ENCODE peak calls at places on chromosomes 11 and 22, in eight cellular contexts. V is foreskin fibroblast, N is HCT116, C is pancreas, E is left ventricle myocardium inferior, A is osteocyte, B is breast epithelium, P is IMR-90. I is an unnamed sample.

GRCh38 chr22:35437038-35437437 is 37.1 kb downstream of the MCM5 start:
- DNase-seq in V (no peak), N (peak), C (no peak), E (no peak), A (no peak), B (no peak), P (no peak), I (no peak)

GRCh38 chr11:46275964-46276641 is 1.4 kb upstream of the CREB3L1 start:
- DNase-seq in V (no peak), N (no peak), C (peak), E (no peak), A (no peak), B (no peak), P (no peak), I (no peak)

GRCh38 chr22:29079218-29079901 is 6.5 kb downstream of the KREMEN1 start:
- DNase-seq in V (peak), N (no peak), C (no peak), E (no peak), A (no peak), B (no peak), P (no peak), I (peak)

GRCh38 chr11:830295-831131 is 2.2 kb upstream of the CD151 start:
- DNase-seq in V (peak), N (no peak), C (no peak), E (peak), A (no peak), B (peak), P (no peak), I (no peak)

GRCh38 chr11:3165152-3165705 is at the start of gene OSBPL5:
- DNase-seq in V (peak), N (no peak), C (peak), E (peak), A (no peak), B (peak), P (peak), I (peak)

GRCh38 chr22:21754523-21755128 is 19.0 kb upstream of the YPEL1 start:
- DNase-seq in V (peak), N (no peak), C (no peak), E (peak), A (no peak), B (no peak), P (peak), I (no peak)

GRCh38 chr11:47060807-47061206 is 115.9 kb downstream of the ARFGAP2 start:
- DNase-seq in V (peak), N (no peak), C (no peak), E (no peak), A (no peak), B (no peak), P (peak), I (no peak)

GRCh38 chr22:21811982-21812381 is 55.5 kb downstream of the MAPK1 start:
- DNase-seq in V (no peak), N (no peak), C (no peak), E (no peak), A (no peak), B (no peak), P (no peak), I (no peak)

DNA sequence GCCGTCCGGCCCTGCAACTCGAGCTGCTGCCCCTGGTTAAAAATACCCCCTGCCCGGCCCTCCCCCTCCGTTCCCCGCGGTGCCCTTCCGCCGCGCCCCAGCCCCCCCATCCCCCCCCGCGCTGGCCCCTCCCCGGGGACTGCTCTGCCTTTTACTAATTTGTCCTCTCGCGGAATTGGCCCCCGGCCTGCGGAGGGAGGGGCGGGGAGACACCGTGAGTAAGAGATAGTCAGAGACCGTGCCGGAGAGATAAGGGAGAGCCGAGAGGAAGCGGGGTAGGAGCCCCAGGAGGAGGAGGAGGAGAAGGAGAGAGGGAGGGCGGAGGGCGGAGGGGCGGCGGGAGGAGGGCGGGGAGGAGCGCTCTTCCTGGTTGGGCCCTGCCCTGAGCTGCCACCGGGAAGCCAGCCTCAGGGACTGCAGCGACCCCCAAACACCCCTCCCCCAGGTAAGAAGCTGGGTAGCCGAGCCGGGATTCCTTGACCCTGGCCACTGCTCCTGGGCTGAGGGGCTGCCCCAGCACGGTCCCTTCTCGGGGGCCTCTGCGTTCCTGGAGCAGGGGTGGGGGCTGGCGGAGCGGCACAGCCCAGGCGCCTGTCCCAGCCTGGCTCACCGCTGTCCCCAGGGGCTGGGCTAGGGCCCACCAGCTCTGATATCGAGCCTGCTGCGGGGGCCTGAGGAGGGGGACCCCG is at the start of gene CAPN1:
- DNase-seq in V (peak), N (peak), C (peak), E (peak), A (no peak), B (no peak), P (peak), I (peak)
- TF ChIP-seq CTCF in V (no peak), N (no peak), C (no peak), E (no peak), A (no peak), B (no peak), P (no peak), I (no peak)

GRCh38 chr11:94599510-94599909 is 32.3 kb downstream of the PIWIL4 start:
- DNase-seq in V (no peak), N (no peak), C (no peak), E (no peak), A (no peak), B (no peak), P (no peak), I (no peak)

GRCh38 chr11:94597896-94598295 is 30.7 kb downstream of the PIWIL4 start:
- DNase-seq in V (peak), N (no peak), C (no peak), E (no peak), A (no peak), B (no peak), P (peak), I (no peak)

GRCh38 chr11:94604496-94604895 is 37.3 kb downstream of the PIWIL4 start:
- DNase-seq in V (no peak), N (no peak), C (no peak), E (no peak), A (no peak), B (no peak), P (peak), I (no peak)

GRCh38 chr11:94603587-94603986 is 36.4 kb downstream of the PIWIL4 start:
- DNase-seq in V (no peak), N (no peak), C (no peak), E (no peak), A (no peak), B (no peak), P (no peak), I (no peak)

DNA sequence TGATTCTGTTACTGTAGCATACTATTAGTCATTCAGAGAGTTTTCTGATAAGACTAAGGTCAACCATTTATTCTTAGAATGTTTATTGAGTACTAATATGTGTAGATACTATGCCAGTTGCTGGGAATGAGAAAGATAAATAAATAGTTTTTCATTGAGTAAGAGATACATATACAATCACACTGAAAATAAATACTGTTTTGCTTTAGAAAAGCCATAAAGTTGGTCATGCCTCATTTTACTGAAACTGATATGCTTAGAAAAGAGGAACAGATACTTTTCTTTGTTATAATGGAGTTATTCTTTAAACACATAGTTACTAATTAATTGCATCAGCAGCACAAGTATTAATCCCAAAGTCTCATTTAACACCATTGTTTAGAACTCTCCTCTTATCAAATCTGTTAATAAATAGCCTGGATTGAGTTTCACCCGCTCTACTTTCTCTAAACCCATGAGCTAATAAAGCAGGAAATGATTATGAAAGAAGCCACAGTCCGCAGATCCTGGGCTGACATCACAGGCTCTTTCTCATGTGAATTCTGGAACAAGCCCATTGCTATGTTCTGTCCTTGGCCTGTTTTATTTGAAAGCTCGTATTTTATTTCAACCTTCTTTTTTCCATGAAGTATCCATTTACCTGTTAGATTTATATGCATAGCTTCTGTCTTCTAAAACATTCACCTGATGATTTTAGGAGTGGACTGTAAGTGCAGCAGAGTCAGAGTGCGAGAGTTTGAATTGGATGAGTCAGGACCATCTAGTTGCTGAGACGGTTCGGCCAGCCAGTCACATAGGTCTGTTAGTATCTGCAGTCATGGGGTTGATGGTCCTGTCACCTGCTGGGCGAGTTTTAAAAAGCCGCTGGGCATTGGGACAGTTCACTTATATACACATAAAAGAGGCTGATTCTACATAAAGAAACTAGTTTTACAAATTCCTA is 35.5 kb downstream of the PIWIL4 start:
- DNase-seq in V (peak), N (no peak), C (peak), E (peak), A (no peak), B (no peak), P (peak), I (no peak)
- TF ChIP-seq CTCF in V (peak), N (no peak), C (peak), E (peak), A (no peak), B (no peak), P (peak), I (no peak)

DNA sequence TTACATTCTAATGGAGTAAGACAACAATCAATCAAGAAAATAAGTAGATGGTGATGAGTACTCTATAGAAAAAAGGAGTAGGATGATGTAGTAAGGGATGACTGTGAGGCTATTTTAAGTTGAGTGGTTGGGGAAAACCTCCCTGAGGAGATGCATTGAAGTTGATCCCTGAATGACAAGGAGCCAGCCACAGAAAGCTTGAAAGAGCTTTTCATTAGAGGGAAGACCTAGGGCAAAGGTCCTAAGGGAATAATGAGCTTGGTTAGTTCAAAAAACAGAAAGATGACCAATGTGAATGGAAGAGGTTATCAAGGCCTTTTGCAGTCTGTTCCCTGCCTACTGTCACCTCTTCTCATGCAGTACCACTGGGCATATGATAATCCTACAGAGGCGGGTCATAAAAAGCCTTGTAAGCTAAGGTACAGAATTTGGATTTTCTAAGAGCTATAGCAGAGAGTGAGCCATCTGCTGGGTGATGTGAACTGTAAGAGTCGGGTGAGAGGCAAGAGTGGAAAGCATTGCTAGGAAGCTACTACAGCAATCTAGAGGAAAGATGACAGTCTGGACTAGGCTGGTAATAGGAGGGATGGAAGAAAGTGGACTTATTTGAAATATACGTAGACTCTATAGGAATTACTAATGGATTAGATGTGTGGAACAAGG is 3.1 kb downstream of the PPP2R1B start:
- DNase-seq in V (peak), N (no peak), C (no peak), E (no peak), A (no peak), B (no peak), P (peak), I (no peak)
- TF ChIP-seq CTCF in V (peak), N (peak), C (no peak), E (no peak), A (peak), B (no peak), P (peak), I (peak)

DNA sequence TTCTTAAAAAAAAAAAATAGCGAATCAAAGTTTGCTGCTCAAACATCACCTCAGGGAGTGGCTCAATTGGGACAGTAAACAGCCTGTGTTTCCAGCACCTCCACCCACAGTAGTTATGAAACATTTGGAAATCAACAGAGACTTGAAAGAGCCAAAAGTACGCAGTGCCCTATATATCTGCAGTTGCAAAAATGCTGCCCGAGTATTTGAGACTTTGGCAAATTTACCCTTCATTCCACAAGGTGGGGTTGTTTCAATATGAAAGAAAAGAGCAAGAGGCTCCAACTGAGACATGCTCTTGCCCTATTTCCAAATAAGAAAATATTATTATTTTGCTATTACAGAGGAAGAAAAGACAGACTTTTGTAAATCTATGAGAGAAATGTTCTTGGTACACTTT is 851.1 kb upstream of the RAG2 start:
- DNase-seq in V (peak), N (no peak), C (no peak), E (no peak), A (no peak), B (no peak), P (peak), I (peak)
- TF ChIP-seq CTCF in V (peak), N (peak), C (no peak), E (no peak), A (peak), B (no peak), P (peak), I (peak)

GRCh38 chr22:46764140-46764680 is 1.8 kb downstream of the TBC1D22A start:
- DNase-seq in V (no peak), N (no peak), C (no peak), E (no peak), A (no peak), B (no peak), P (peak), I (no peak)

GRCh38 chr22:46761539-46762237 is 762 bp upstream of the TBC1D22A start:
- DNase-seq in V (no peak), N (no peak), C (no peak), E (no peak), A (no peak), B (no peak), P (peak), I (no peak)

GRCh38 chr22:46761017-46761416 is 1.4 kb upstream of the TBC1D22A start:
- DNase-seq in V (no peak), N (no peak), C (no peak), E (no peak), A (no peak), B (no peak), P (no peak), I (no peak)

GRCh38 chr22:46763051-46763705 is 728 bp downstream of the TBC1D22A start:
- DNase-seq in V (peak), N (no peak), C (no peak), E (peak), A (no peak), B (no peak), P (peak), I (no peak)

DNA sequence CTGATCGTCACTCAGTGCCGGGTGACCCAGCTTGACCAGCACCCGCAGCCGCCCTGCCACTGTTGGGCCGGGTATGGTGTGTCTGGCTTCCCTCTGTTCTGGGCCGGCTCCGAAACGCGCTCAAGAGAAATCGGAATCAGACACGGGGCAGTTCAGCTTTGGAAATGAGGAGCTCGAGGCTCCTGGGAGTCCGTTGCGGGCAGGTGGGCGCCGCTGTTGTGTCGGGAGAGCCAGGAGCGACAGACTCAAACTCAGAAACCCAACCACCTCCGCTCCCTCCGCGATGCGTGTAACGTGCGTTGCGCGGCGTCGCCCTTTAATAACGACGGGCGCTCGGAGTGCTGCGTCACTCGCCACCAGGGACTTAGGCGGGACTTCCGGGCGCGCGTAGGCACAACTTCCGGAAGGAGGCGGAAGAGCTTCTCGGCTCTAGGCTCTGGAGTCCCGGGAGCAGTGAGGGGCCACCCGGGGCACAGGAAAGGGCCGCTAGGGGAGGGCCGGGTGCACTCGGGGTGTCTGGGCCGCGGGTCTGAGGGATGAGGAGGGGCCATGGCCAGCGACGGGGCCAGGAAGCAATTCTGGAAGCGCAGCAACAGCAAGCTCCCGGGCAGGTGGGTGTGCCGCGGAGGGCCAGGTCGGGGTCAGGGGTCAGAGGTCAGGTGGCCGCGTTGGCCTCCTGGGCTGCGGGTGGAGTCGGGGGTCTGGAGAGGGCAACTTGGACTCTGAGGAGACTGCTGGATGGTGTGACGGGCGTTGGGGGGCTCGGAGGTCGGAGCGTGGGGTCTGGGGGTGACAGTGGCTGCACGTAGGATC is at the start of gene TBC1D22A:
- DNase-seq in V (peak), N (peak), C (peak), E (peak), A (peak), B (peak), P (peak), I (peak)
- TF ChIP-seq CTCF in V (no peak), N (no peak), C (no peak), E (peak), A (no peak), B (peak), P (no peak), I (no peak)

DNA sequence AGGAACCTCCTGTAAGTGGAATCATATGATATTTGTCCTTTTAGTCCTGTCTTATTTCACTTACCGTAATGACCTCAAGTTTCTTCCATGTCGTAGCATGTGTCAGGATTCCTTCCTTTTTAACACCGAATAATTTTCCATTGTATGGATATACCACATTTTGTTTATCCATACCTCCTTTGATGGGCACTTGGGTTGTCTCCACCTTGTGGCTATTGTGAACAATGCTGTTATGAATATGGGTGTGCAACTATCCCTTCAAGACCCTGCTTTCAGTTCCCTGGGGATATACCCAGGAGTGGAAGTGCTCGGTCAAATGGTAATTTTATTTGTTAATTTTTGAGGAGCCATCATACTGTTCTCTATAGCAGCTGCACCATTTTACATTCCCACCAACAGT is 244.9 kb upstream of the BLID start:
- DNase-seq in V (no peak), N (no peak), C (no peak), E (no peak), A (no peak), B (no peak), P (no peak), I (no peak)
- TF ChIP-seq CTCF in V (no peak), N (peak), C (no peak), E (no peak), A (no peak), B (no peak), P (peak), I (no peak)

GRCh38 chr11:95913830-95914229 is 10.1 kb downstream of the MTMR2 start:
- DNase-seq in V (peak), N (no peak), C (no peak), E (no peak), A (no peak), B (no peak), P (no peak), I (no peak)
- TF ChIP-seq CTCF in V (no peak), N (no peak), C (no peak), E (no peak), A (no peak), B (no peak), P (no peak), I (no peak)

GRCh38 chr11:131392528-131393255 is 22.3 kb downstream of the NTM start:
- DNase-seq in V (no peak), N (no peak), C (no peak), E (no peak), A (no peak), B (no peak), P (no peak), I (no peak)
- TF ChIP-seq CTCF in V (no peak), N (no peak), C (no peak), E (peak), A (no peak), B (no peak), P (no peak), I (no peak)

DNA sequence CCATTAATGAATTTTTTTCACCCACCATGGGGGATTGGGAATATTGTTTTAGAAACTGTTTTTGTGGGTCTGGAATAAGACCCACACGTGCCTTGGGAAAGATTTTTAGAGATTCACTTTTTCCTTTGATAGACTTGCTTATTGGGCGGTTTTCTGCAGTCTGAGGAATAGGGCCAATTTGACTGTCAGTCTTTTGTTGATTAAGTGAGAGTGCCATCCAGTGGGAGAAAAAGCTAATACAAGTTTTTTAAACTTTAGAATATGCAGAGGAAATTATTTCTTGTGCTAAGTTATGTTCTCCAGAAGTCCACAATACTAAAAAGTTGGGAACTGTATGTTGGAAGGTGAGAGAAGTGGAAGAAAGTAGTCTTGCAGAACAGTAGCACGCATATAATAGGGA is 56.1 kb downstream of the PRMT3 start:
- DNase-seq in V (peak), N (peak), C (no peak), E (no peak), A (no peak), B (no peak), P (peak), I (no peak)
- TF ChIP-seq CTCF in V (peak), N (peak), C (no peak), E (peak), A (peak), B (no peak), P (peak), I (peak)

I was measured in AG09319.